ENCODE peak calls at places on chromosome 22, in five cellular contexts. S is prostate gland, O is transverse colon, T is tibial nerve, R is IMR-90. G is an unnamed sample.

GRCh38 chr22:47498969-47499368 is 736.5 kb downstream of the TBC1D22A start:
- DNase-seq in S (no peak), O (no peak), T (no peak), R (no peak), G (no peak)

GRCh38 chr22:25104367-25104766 is 95.3 kb upstream of the CRYBB3 start:
- DNase-seq in S (no peak), O (no peak), T (no peak), R (no peak), G (no peak)

GRCh38 chr22:46933040-46933439 is 170.6 kb downstream of the TBC1D22A start:
- DNase-seq in S (no peak), O (no peak), T (no peak), R (no peak), G (no peak)

GRCh38 chr22:22746963-22747933 is 102.8 kb downstream of the GGTLC2 start:
- DNase-seq in S (no peak), O (peak), T (no peak), R (no peak), G (no peak)

GRCh38 chr22:40432625-40433024 is 62.2 kb downstream of the SGSM3 start:
- DNase-seq in S (no peak), O (no peak), T (no peak), R (no peak), G (no peak)

GRCh38 chr22:41762980-41763779 is 37.3 kb upstream of the CCDC134 start:
- DNase-seq in S (peak), O (peak), T (no peak), R (no peak), G (no peak)

GRCh38 chr22:21020802-21021429 is 6.0 kb downstream of the P2RX6 start:
- DNase-seq in S (no peak), O (no peak), T (no peak), R (no peak), G (no peak)

GRCh38 chr22:26328221-26328620 is 100.8 kb upstream of the ASPHD2 start:
- DNase-seq in S (no peak), O (no peak), T (no peak), R (no peak), G (no peak)

GRCh38 chr22:46934746-46935491 is 172.5 kb downstream of the TBC1D22A start:
- DNase-seq in S (no peak), O (peak), T (no peak), R (peak), G (no peak)

GRCh38 chr22:19822301-19823117 is 32.2 kb downstream of the GNB1L start:
- DNase-seq in S (no peak), O (peak), T (no peak), R (no peak), G (peak)

GRCh38 chr22:20399866-20400605 is 6.1 kb downstream of the ZNF74 start:
- DNase-seq in S (no peak), O (no peak), T (no peak), R (no peak), G (no peak)

GRCh38 chr22:23752750-23753149 is 1.5 kb downstream of the VPREB3 start:
- DNase-seq in S (no peak), O (no peak), T (no peak), R (no peak), G (no peak)

GRCh38 chr22:21003782-21004181 is 1.9 kb upstream of the THAP7 start:
- DNase-seq in S (no peak), O (peak), T (no peak), R (no peak), G (no peak)

GRCh38 chr22:19855504-19856409 is 1.1 kb upstream of the GNB1L start:
- DNase-seq in S (no peak), O (peak), T (no peak), R (peak), G (peak)

GRCh38 chr22:33331017-33331416 is 272.8 kb upstream of the SYN3 start:
- DNase-seq in S (no peak), O (no peak), T (no peak), R (no peak), G (no peak)

GRCh38 chr22:50542416-50542927 is 3.2 kb upstream of the KLHDC7B start:
- DNase-seq in S (no peak), O (peak), T (no peak), R (no peak), G (no peak)

GRCh38 chr22:24185001-24185500 is 3.8 kb downstream of the SUSD2 start:
- DNase-seq in S (no peak), O (no peak), T (no peak), R (no peak), G (no peak)

GRCh38 chr22:42289671-42290269 is 19.3 kb upstream of the TCF20 start:
- DNase-seq in S (no peak), O (no peak), T (no peak), R (no peak), G (no peak)

GRCh38 chr22:32123657-32124056 is 35.4 kb downstream of the C22orf42 start:
- DNase-seq in S (no peak), O (no peak), T (no peak), R (no peak), G (no peak)
- TF ChIP-seq CTCF in S (no peak), O (no peak), T (no peak), R (no peak), G (no peak)

GRCh38 chr22:35914665-35915476 is 113.8 kb downstream of the RBFOX2 start:
- DNase-seq in S (peak), O (peak), T (peak), R (peak), G (no peak)
- H3K4me3 ChIP-seq in S (peak), O (peak), T (peak), R (peak), G (peak)

DNA sequence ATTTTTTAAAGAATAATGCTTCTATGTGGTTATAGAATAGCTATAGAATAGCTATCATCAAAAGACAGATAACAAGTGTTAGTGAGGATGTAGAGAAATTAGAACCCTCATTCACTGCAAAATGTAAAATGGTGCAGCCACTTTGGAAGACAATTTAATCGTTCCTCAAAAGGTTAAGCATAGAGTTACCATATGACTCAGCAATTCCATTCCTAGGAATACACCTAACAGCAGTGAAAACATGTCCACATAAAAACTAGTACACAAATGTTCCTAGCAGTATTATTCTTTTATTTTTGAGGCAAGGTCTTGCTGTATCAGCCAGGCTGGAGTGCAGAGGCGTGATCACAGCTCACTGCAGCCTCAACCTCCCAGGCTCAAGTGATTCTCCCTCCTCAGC is 34.0 kb downstream of the RTL6 start:
- DNase-seq in S (no peak), O (no peak), T (no peak), R (no peak), G (no peak)
- TF ChIP-seq POLR2A in S (no peak), O (no peak), T (no peak), R (no peak), G (no peak)

GRCh38 chr22:37225481-37225880 is 13.2 kb upstream of the SSTR3 start:
- DNase-seq in S (no peak), O (peak), T (no peak), R (no peak), G (no peak)
- TF ChIP-seq CTCF in S (no peak), O (no peak), T (no peak), R (no peak), G (no peak)

GRCh38 chr22:30423959-30424380 is 1.6 kb upstream of the MTFP1 start:
- DNase-seq in S (peak), O (peak), T (peak), R (peak), G (peak)

GRCh38 chr22:30422481-30423295 is 2.9 kb upstream of the MTFP1 start:
- DNase-seq in S (peak), O (peak), T (peak), R (peak), G (peak)

GRCh38 chr22:30423296-30423958 is 2.1 kb upstream of the MTFP1 start:
- DNase-seq in S (peak), O (peak), T (no peak), R (no peak), G (peak)

GRCh38 chr22:30420401-30421178 is 5.0 kb upstream of the MTFP1 start:
- DNase-seq in S (no peak), O (no peak), T (no peak), R (peak), G (no peak)

GRCh38 chr22:30421695-30422480 is 3.7 kb upstream of the MTFP1 start:
- DNase-seq in S (no peak), O (no peak), T (no peak), R (no peak), G (no peak)
- H3K4me3 ChIP-seq in S (no peak), O (no peak), T (peak), R (no peak), G (no peak)